ENCODE peak calls at places on chromosomes 6 and 20, in ten cellular contexts. One of them, this sample, is unnamed.

GRCh38 chr6:158279615-158280014 is 32.6 kb upstream of the TULP4 start:
- DNase-seq in lung: no peak
- DNase-seq in LNCaP clone FGC: no peak
- DNase-seq in colonic mucosa: no peak
- DNase-seq in choroid plexus epithelial cell: no peak
- DNase-seq in HFF-Myc: no peak
- DNase-seq in fibroblast of pulmonary artery: peak
- DNase-seq in fibroblast of the aortic adventitia: peak
- DNase-seq in dorsolateral prefrontal cortex: no peak
- DNase-seq in AG04449: no peak
- DNase-seq in this sample: no peak

GRCh38 chr6:134431306-134431919 is 113.5 kb upstream of the SGK1 start:
- DNase-seq in lung: no peak
- DNase-seq in LNCaP clone FGC: no peak
- DNase-seq in colonic mucosa: no peak
- DNase-seq in choroid plexus epithelial cell: no peak
- DNase-seq in HFF-Myc: no peak
- DNase-seq in fibroblast of pulmonary artery: no peak
- DNase-seq in fibroblast of the aortic adventitia: no peak
- DNase-seq in dorsolateral prefrontal cortex: no peak
- DNase-seq in AG04449: no peak
- DNase-seq in this sample: no peak

GRCh38 chr6:43951063-43951755 is 176.0 kb downstream of the MRPL14 start:
- DNase-seq in lung: peak
- DNase-seq in LNCaP clone FGC: no peak
- DNase-seq in colonic mucosa: peak
- DNase-seq in choroid plexus epithelial cell: peak
- DNase-seq in HFF-Myc: no peak
- DNase-seq in fibroblast of pulmonary artery: peak
- DNase-seq in fibroblast of the aortic adventitia: no peak
- DNase-seq in dorsolateral prefrontal cortex: no peak
- DNase-seq in AG04449: no peak
- DNase-seq in this sample: no peak

GRCh38 chr6:165852676-165853075 is 189.6 kb upstream of the PDE10A start:
- DNase-seq in lung: no peak
- DNase-seq in LNCaP clone FGC: no peak
- DNase-seq in colonic mucosa: no peak
- DNase-seq in choroid plexus epithelial cell: no peak
- DNase-seq in HFF-Myc: no peak
- DNase-seq in fibroblast of pulmonary artery: no peak
- DNase-seq in fibroblast of the aortic adventitia: no peak
- DNase-seq in dorsolateral prefrontal cortex: no peak
- DNase-seq in AG04449: no peak
- DNase-seq in this sample: no peak

GRCh38 chr6:4342407-4343137 is 207.2 kb upstream of the ECI2 start:
- DNase-seq in lung: no peak
- DNase-seq in LNCaP clone FGC: no peak
- DNase-seq in colonic mucosa: no peak
- DNase-seq in choroid plexus epithelial cell: no peak
- DNase-seq in HFF-Myc: no peak
- DNase-seq in fibroblast of pulmonary artery: no peak
- DNase-seq in fibroblast of the aortic adventitia: peak
- DNase-seq in dorsolateral prefrontal cortex: no peak
- DNase-seq in AG04449: no peak
- DNase-seq in this sample: no peak

GRCh38 chr20:20604907-20605306 is 107.5 kb downstream of the RALGAPA2 start:
- DNase-seq in lung: no peak
- DNase-seq in LNCaP clone FGC: no peak
- DNase-seq in colonic mucosa: no peak
- DNase-seq in choroid plexus epithelial cell: no peak
- DNase-seq in HFF-Myc: no peak
- DNase-seq in fibroblast of pulmonary artery: no peak
- DNase-seq in fibroblast of the aortic adventitia: no peak
- DNase-seq in dorsolateral prefrontal cortex: no peak
- DNase-seq in AG04449: no peak
- DNase-seq in this sample: no peak

GRCh38 chr20:53825282-53825681 is 231.6 kb upstream of the ZNF217 start:
- DNase-seq in lung: no peak
- DNase-seq in LNCaP clone FGC: no peak
- DNase-seq in colonic mucosa: no peak
- DNase-seq in choroid plexus epithelial cell: no peak
- DNase-seq in HFF-Myc: no peak
- DNase-seq in fibroblast of pulmonary artery: no peak
- DNase-seq in fibroblast of the aortic adventitia: no peak
- DNase-seq in dorsolateral prefrontal cortex: no peak
- DNase-seq in AG04449: no peak
- DNase-seq in this sample: no peak

GRCh38 chr20:5109276-5109675 is 10.5 kb downstream of the PCNA start:
- DNase-seq in lung: no peak
- DNase-seq in LNCaP clone FGC: no peak
- DNase-seq in colonic mucosa: no peak
- DNase-seq in choroid plexus epithelial cell: no peak
- DNase-seq in HFF-Myc: no peak
- DNase-seq in fibroblast of pulmonary artery: no peak
- DNase-seq in fibroblast of the aortic adventitia: no peak
- DNase-seq in dorsolateral prefrontal cortex: no peak
- DNase-seq in AG04449: no peak
- DNase-seq in this sample: no peak

GRCh38 chr20:11270566-11270965 is 596.8 kb upstream of the JAG1 start:
- DNase-seq in lung: no peak
- DNase-seq in LNCaP clone FGC: no peak
- DNase-seq in colonic mucosa: no peak
- DNase-seq in choroid plexus epithelial cell: no peak
- DNase-seq in HFF-Myc: no peak
- DNase-seq in fibroblast of pulmonary artery: no peak
- DNase-seq in fibroblast of the aortic adventitia: no peak
- DNase-seq in dorsolateral prefrontal cortex: no peak
- DNase-seq in AG04449: no peak
- DNase-seq in this sample: no peak

GRCh38 chr6:130997061-130997753 is 65.8 kb downstream of the EPB41L2 start:
- DNase-seq in lung: no peak
- DNase-seq in LNCaP clone FGC: no peak
- DNase-seq in colonic mucosa: no peak
- DNase-seq in choroid plexus epithelial cell: peak
- DNase-seq in HFF-Myc: no peak
- DNase-seq in fibroblast of pulmonary artery: peak
- DNase-seq in fibroblast of the aortic adventitia: peak
- DNase-seq in dorsolateral prefrontal cortex: no peak
- DNase-seq in AG04449: peak
- DNase-seq in this sample: no peak

DNA sequence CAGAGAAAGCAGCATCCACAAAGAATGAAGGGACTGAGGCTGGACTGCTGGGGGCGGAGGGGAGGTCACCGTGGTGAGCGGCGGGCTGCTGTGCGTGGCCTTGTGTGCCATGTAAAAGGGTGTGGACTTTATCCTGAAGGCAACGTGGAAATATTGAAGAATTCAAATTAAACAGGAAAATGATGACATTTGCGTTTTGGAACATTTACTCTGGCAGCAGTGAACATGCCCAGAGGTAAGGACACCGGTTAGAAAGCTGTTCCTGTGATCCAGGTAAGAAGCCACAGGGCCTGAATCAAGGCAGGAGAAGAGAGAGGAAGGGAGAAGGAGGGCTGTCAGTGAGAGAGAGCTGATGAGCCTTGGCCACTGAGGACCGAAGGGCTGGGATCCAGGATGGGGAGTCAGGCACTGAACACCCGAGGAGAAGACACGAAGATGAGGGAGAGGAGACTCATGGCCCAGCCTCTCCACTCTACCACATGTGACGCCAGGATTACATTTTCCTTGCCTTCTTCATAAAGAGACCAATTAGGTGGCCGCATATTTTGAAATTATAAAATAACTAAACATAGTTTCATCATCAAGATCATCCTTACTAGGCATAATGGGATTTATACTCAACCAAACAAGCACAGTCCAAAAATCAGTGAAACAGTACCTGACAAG is 58.4 kb downstream of the TRAM2 start:
- DNase-seq in lung: no peak
- DNase-seq in LNCaP clone FGC: no peak
- DNase-seq in colonic mucosa: no peak
- DNase-seq in choroid plexus epithelial cell: no peak
- DNase-seq in HFF-Myc: no peak
- DNase-seq in fibroblast of pulmonary artery: no peak
- DNase-seq in fibroblast of the aortic adventitia: no peak
- DNase-seq in dorsolateral prefrontal cortex: no peak
- DNase-seq in AG04449: no peak
- DNase-seq in this sample: no peak
- H3K4me3 ChIP-seq in lung: no peak
- H3K4me3 ChIP-seq in LNCaP clone FGC: no peak
- H3K4me3 ChIP-seq in colonic mucosa: no peak
- H3K4me3 ChIP-seq in choroid plexus epithelial cell: no peak
- H3K4me3 ChIP-seq in HFF-Myc: peak
- H3K4me3 ChIP-seq in fibroblast of pulmonary artery: peak
- H3K4me3 ChIP-seq in fibroblast of the aortic adventitia: no peak
- H3K4me3 ChIP-seq in dorsolateral prefrontal cortex: peak
- H3K4me3 ChIP-seq in AG04449: no peak
- H3K4me3 ChIP-seq in this sample: peak

GRCh38 chr6:117459447-117459944 is 23.0 kb upstream of the DCBLD1 start:
- DNase-seq in lung: no peak
- DNase-seq in LNCaP clone FGC: peak
- DNase-seq in colonic mucosa: no peak
- DNase-seq in choroid plexus epithelial cell: no peak
- DNase-seq in HFF-Myc: no peak
- DNase-seq in fibroblast of pulmonary artery: no peak
- DNase-seq in fibroblast of the aortic adventitia: no peak
- DNase-seq in dorsolateral prefrontal cortex: no peak
- DNase-seq in AG04449: no peak
- DNase-seq in this sample: no peak
- TF ChIP-seq CTCF in lung: no peak
- TF ChIP-seq CTCF in LNCaP clone FGC: no peak
- TF ChIP-seq CTCF in colonic mucosa: no peak
- TF ChIP-seq CTCF in choroid plexus epithelial cell: no peak
- TF ChIP-seq CTCF in HFF-Myc: no peak
- TF ChIP-seq CTCF in fibroblast of pulmonary artery: no peak
- TF ChIP-seq CTCF in fibroblast of the aortic adventitia: no peak
- TF ChIP-seq CTCF in dorsolateral prefrontal cortex: no peak
- TF ChIP-seq CTCF in AG04449: no peak
- TF ChIP-seq CTCF in this sample: no peak

GRCh38 chr6:111409430-111409829 is 73.6 kb downstream of the REV3L start:
- DNase-seq in lung: no peak
- DNase-seq in LNCaP clone FGC: no peak
- DNase-seq in colonic mucosa: no peak
- DNase-seq in choroid plexus epithelial cell: no peak
- DNase-seq in HFF-Myc: no peak
- DNase-seq in fibroblast of pulmonary artery: no peak
- DNase-seq in fibroblast of the aortic adventitia: no peak
- DNase-seq in dorsolateral prefrontal cortex: no peak
- DNase-seq in AG04449: no peak
- DNase-seq in this sample: no peak
- H3K4me3 ChIP-seq in lung: no peak
- H3K4me3 ChIP-seq in LNCaP clone FGC: no peak
- H3K4me3 ChIP-seq in colonic mucosa: no peak
- H3K4me3 ChIP-seq in choroid plexus epithelial cell: no peak
- H3K4me3 ChIP-seq in HFF-Myc: no peak
- H3K4me3 ChIP-seq in fibroblast of pulmonary artery: no peak
- H3K4me3 ChIP-seq in fibroblast of the aortic adventitia: no peak
- H3K4me3 ChIP-seq in dorsolateral prefrontal cortex: no peak
- H3K4me3 ChIP-seq in AG04449: no peak
- H3K4me3 ChIP-seq in this sample: no peak

GRCh38 chr6:33784787-33785186 is 4.1 kb downstream of the LEMD2 start:
- DNase-seq in lung: no peak
- DNase-seq in LNCaP clone FGC: no peak
- DNase-seq in colonic mucosa: no peak
- DNase-seq in choroid plexus epithelial cell: no peak
- DNase-seq in HFF-Myc: no peak
- DNase-seq in fibroblast of pulmonary artery: no peak
- DNase-seq in fibroblast of the aortic adventitia: no peak
- DNase-seq in dorsolateral prefrontal cortex: no peak
- DNase-seq in AG04449: no peak
- DNase-seq in this sample: no peak
- TF ChIP-seq CTCF in lung: no peak
- TF ChIP-seq CTCF in LNCaP clone FGC: no peak
- TF ChIP-seq CTCF in colonic mucosa: no peak
- TF ChIP-seq CTCF in choroid plexus epithelial cell: no peak
- TF ChIP-seq CTCF in HFF-Myc: no peak
- TF ChIP-seq CTCF in fibroblast of pulmonary artery: no peak
- TF ChIP-seq CTCF in fibroblast of the aortic adventitia: no peak
- TF ChIP-seq CTCF in dorsolateral prefrontal cortex: no peak
- TF ChIP-seq CTCF in AG04449: no peak
- TF ChIP-seq CTCF in this sample: no peak

GRCh38 chr6:105794870-105795269 is 291.3 kb upstream of the PRDM1 start:
- DNase-seq in lung: no peak
- DNase-seq in LNCaP clone FGC: no peak
- DNase-seq in colonic mucosa: no peak
- DNase-seq in choroid plexus epithelial cell: no peak
- DNase-seq in HFF-Myc: no peak
- DNase-seq in fibroblast of pulmonary artery: no peak
- DNase-seq in fibroblast of the aortic adventitia: no peak
- DNase-seq in dorsolateral prefrontal cortex: no peak
- DNase-seq in AG04449: no peak
- DNase-seq in this sample: no peak
- H3K4me3 ChIP-seq in lung: no peak
- H3K4me3 ChIP-seq in LNCaP clone FGC: no peak
- H3K4me3 ChIP-seq in colonic mucosa: no peak
- H3K4me3 ChIP-seq in choroid plexus epithelial cell: no peak
- H3K4me3 ChIP-seq in HFF-Myc: no peak
- H3K4me3 ChIP-seq in fibroblast of pulmonary artery: no peak
- H3K4me3 ChIP-seq in fibroblast of the aortic adventitia: no peak
- H3K4me3 ChIP-seq in dorsolateral prefrontal cortex: no peak
- H3K4me3 ChIP-seq in AG04449: no peak
- H3K4me3 ChIP-seq in this sample: no peak

GRCh38 chr6:127069659-127070279 is 48.7 kb upstream of the RSPO3 start:
- DNase-seq in lung: no peak
- DNase-seq in LNCaP clone FGC: no peak
- DNase-seq in colonic mucosa: no peak
- DNase-seq in choroid plexus epithelial cell: peak
- DNase-seq in HFF-Myc: peak
- DNase-seq in fibroblast of pulmonary artery: peak
- DNase-seq in fibroblast of the aortic adventitia: peak
- DNase-seq in dorsolateral prefrontal cortex: no peak
- DNase-seq in AG04449: no peak
- DNase-seq in this sample: no peak
- TF ChIP-seq CTCF in lung: peak
- TF ChIP-seq CTCF in LNCaP clone FGC: peak
- TF ChIP-seq CTCF in colonic mucosa: peak
- TF ChIP-seq CTCF in choroid plexus epithelial cell: peak
- TF ChIP-seq CTCF in HFF-Myc: peak
- TF ChIP-seq CTCF in fibroblast of pulmonary artery: peak
- TF ChIP-seq CTCF in fibroblast of the aortic adventitia: peak
- TF ChIP-seq CTCF in dorsolateral prefrontal cortex: peak
- TF ChIP-seq CTCF in AG04449: peak
- TF ChIP-seq CTCF in this sample: no peak